ENCODE peak calls at places on chromosomes 6 and 20, in six cellular contexts. One of them, this sample, is unnamed.

GRCh38 chr20:62466071-62466760 is 9.6 kb downstream of the GATA5 start:
- DNase-seq in HepG2: no peak
- DNase-seq in aorta: no peak
- DNase-seq in small intestine: no peak
- DNase-seq in psoas muscle: no peak
- DNase-seq in heart right ventricle: no peak
- DNase-seq in this sample: no peak

GRCh38 chr6:25278557-25278913 is 639 bp upstream of the CARMIL1 start:
- DNase-seq in HepG2: no peak
- DNase-seq in aorta: no peak
- DNase-seq in small intestine: no peak
- DNase-seq in psoas muscle: no peak
- DNase-seq in heart right ventricle: no peak
- DNase-seq in this sample: no peak

GRCh38 chr6:13767121-13767794 is 47.1 kb downstream of the MCUR1 start:
- DNase-seq in HepG2: no peak
- DNase-seq in aorta: peak; percentile 70
- DNase-seq in small intestine: no peak
- DNase-seq in psoas muscle: peak; percentile 34
- DNase-seq in heart right ventricle: peak; percentile 78
- DNase-seq in this sample: peak; percentile 9

GRCh38 chr6:75830959-75831885 is 82.2 kb downstream of the MYO6 start:
- DNase-seq in HepG2: no peak
- DNase-seq in aorta: no peak
- DNase-seq in small intestine: no peak
- DNase-seq in psoas muscle: no peak
- DNase-seq in heart right ventricle: no peak
- DNase-seq in this sample: peak; percentile 4

GRCh38 chr20:49850463-49851233 is 38.0 kb downstream of the SLC9A8 start:
- DNase-seq in HepG2: no peak
- DNase-seq in aorta: no peak
- DNase-seq in small intestine: no peak
- DNase-seq in psoas muscle: no peak
- DNase-seq in heart right ventricle: no peak
- DNase-seq in this sample: no peak

GRCh38 chr6:137744877-137745276 is 122.2 kb upstream of the TNFAIP3 start:
- DNase-seq in HepG2: no peak
- DNase-seq in aorta: no peak
- DNase-seq in small intestine: no peak
- DNase-seq in psoas muscle: no peak
- DNase-seq in heart right ventricle: no peak
- DNase-seq in this sample: no peak

GRCh38 chr6:147283460-147283859 is 79.2 kb downstream of the STXBP5 start:
- DNase-seq in HepG2: no peak
- DNase-seq in aorta: no peak
- DNase-seq in small intestine: peak; percentile 32
- DNase-seq in psoas muscle: no peak
- DNase-seq in heart right ventricle: no peak
- DNase-seq in this sample: no peak

GRCh38 chr20:10897341-10897740 is 223.5 kb upstream of the JAG1 start:
- DNase-seq in HepG2: no peak
- DNase-seq in aorta: no peak
- DNase-seq in small intestine: peak; percentile 2
- DNase-seq in psoas muscle: no peak
- DNase-seq in heart right ventricle: no peak
- DNase-seq in this sample: no peak

GRCh38 chr20:7744411-7744810 is 195.8 kb downstream of the HAO1 start:
- DNase-seq in HepG2: no peak
- DNase-seq in aorta: no peak
- DNase-seq in small intestine: no peak
- DNase-seq in psoas muscle: no peak
- DNase-seq in heart right ventricle: no peak
- DNase-seq in this sample: no peak

GRCh38 chr20:62433655-62434054 is 6.3 kb upstream of the RBBP8NL start:
- DNase-seq in HepG2: no peak
- DNase-seq in aorta: peak; percentile 70
- DNase-seq in small intestine: peak; percentile 38
- DNase-seq in psoas muscle: no peak
- DNase-seq in heart right ventricle: no peak
- DNase-seq in this sample: no peak

GRCh38 chr20:2210646-2211556 is 84.9 kb upstream of the TGM3 start:
- DNase-seq in HepG2: no peak
- DNase-seq in aorta: peak; percentile 72
- DNase-seq in small intestine: no peak
- DNase-seq in psoas muscle: peak; percentile 34
- DNase-seq in heart right ventricle: peak; percentile 41
- DNase-seq in this sample: no peak

GRCh38 chr6:40912158-40912946 is 126.7 kb downstream of the UNC5CL start:
- DNase-seq in HepG2: peak; percentile 75
- DNase-seq in aorta: peak; percentile 51
- DNase-seq in small intestine: peak; percentile 94
- DNase-seq in psoas muscle: peak; percentile 18
- DNase-seq in heart right ventricle: peak; percentile 57
- DNase-seq in this sample: no peak

GRCh38 chr6:189676-190075 is 102.6 kb upstream of the DUSP22 start:
- DNase-seq in HepG2: no peak
- DNase-seq in aorta: no peak
- DNase-seq in small intestine: no peak
- DNase-seq in psoas muscle: no peak
- DNase-seq in heart right ventricle: no peak
- DNase-seq in this sample: no peak

GRCh38 chr6:2351807-2352431 is 106.5 kb upstream of the GMDS start:
- DNase-seq in HepG2: no peak
- DNase-seq in aorta: no peak
- DNase-seq in small intestine: no peak
- DNase-seq in psoas muscle: no peak
- DNase-seq in heart right ventricle: no peak
- DNase-seq in this sample: no peak

GRCh38 chr20:2242678-2243077 is 53.1 kb upstream of the TGM3 start:
- DNase-seq in HepG2: no peak
- DNase-seq in aorta: no peak
- DNase-seq in small intestine: no peak
- DNase-seq in psoas muscle: no peak
- DNase-seq in heart right ventricle: no peak
- DNase-seq in this sample: no peak

GRCh38 chr20:63736893-63737689 is 627 bp downstream of the LIME1 start:
- DNase-seq in HepG2: no peak
- DNase-seq in aorta: peak; percentile 56
- DNase-seq in small intestine: peak; percentile 28
- DNase-seq in psoas muscle: no peak
- DNase-seq in heart right ventricle: no peak
- DNase-seq in this sample: peak; percentile 71

GRCh38 chr6:4582506-4582905 is 193.7 kb upstream of the CDYL start:
- DNase-seq in HepG2: no peak
- DNase-seq in aorta: no peak
- DNase-seq in small intestine: no peak
- DNase-seq in psoas muscle: no peak
- DNase-seq in heart right ventricle: no peak
- DNase-seq in this sample: no peak

DNA sequence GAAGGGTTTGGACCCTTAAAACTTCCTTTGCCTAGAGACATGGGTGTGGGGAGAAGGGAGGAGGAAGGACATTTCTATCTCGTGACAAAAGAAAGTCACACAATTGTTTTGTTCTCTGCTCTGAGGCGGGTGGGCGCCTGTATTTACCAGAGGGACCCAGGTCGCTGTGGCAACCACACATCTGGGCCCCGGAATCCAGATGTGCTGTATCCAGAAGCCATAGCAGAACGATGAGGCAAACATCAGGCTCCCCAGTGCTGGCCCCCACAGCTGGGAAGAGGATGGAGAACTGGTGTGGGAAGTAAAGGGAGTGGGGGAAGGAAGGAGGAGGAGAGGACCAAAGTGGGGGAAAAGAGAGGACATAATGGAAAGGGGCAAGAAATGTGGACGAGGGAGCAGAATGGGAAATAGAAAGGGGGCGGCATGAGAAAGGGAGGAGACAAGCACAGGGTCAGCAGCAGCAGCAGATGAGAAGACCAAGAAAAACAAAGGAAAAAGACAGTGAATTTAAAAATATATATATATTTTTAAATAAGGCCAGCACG is 3.4 kb upstream of the TNXB start:
- DNase-seq in HepG2: no peak
- DNase-seq in aorta: no peak
- DNase-seq in small intestine: no peak
- DNase-seq in psoas muscle: peak; percentile 72
- DNase-seq in heart right ventricle: peak; percentile 58
- DNase-seq in this sample: no peak
- H3K36me3 ChIP-seq in HepG2: peaks cover 21% of the 10 kb centered on the region
- H3K36me3 ChIP-seq in aorta: peaks cover 6% of the 10 kb centered on the region
- H3K36me3 ChIP-seq in small intestine: peaks cover 8% of the 10 kb centered on the region
- H3K36me3 ChIP-seq in psoas muscle: peaks cover 31% of the 10 kb centered on the region
- H3K36me3 ChIP-seq in heart right ventricle: no peaks in the 10 kb centered on the region
- H3K36me3 ChIP-seq in this sample: peaks cover 25% of the 10 kb centered on the region

GRCh38 chr20:46304852-46305251 is 3.4 kb downstream of the CDH22 start:
- DNase-seq in HepG2: no peak
- DNase-seq in aorta: no peak
- DNase-seq in small intestine: no peak
- DNase-seq in psoas muscle: no peak
- DNase-seq in heart right ventricle: no peak
- DNase-seq in this sample: no peak

GRCh38 chr20:46304361-46304760 is 3.9 kb downstream of the CDH22 start:
- DNase-seq in HepG2: no peak
- DNase-seq in aorta: no peak
- DNase-seq in small intestine: no peak
- DNase-seq in psoas muscle: no peak
- DNase-seq in heart right ventricle: no peak
- DNase-seq in this sample: no peak

GRCh38 chr20:46306743-46307138 is 1.6 kb downstream of the CDH22 start:
- DNase-seq in HepG2: no peak
- DNase-seq in aorta: no peak
- DNase-seq in small intestine: no peak
- DNase-seq in psoas muscle: no peak
- DNase-seq in heart right ventricle: no peak
- DNase-seq in this sample: no peak

GRCh38 chr20:46305973-46306360 is 2.3 kb downstream of the CDH22 start:
- DNase-seq in HepG2: no peak
- DNase-seq in aorta: no peak
- DNase-seq in small intestine: no peak
- DNase-seq in psoas muscle: no peak
- DNase-seq in heart right ventricle: no peak
- DNase-seq in this sample: no peak

GRCh38 chr20:46305331-46305972 is 2.8 kb downstream of the CDH22 start:
- DNase-seq in HepG2: no peak
- DNase-seq in aorta: no peak
- DNase-seq in small intestine: peak; percentile 17
- DNase-seq in psoas muscle: no peak
- DNase-seq in heart right ventricle: no peak
- DNase-seq in this sample: no peak
- H3K27ac ChIP-seq in HepG2: no peak overlapping the region
- H3K27ac ChIP-seq in aorta: no peak overlapping the region
- H3K27ac ChIP-seq in small intestine: no peak overlapping the region
- H3K27ac ChIP-seq in psoas muscle: no peak overlapping the region
- H3K27ac ChIP-seq in heart right ventricle: no peak overlapping the region
- H3K27ac ChIP-seq in this sample: no peak overlapping the region

GRCh38 chr6:31737315-31738047 is 1.2 kb upstream of the CLIC1 start:
- DNase-seq in HepG2: peak; percentile 99
- DNase-seq in aorta: no peak
- DNase-seq in small intestine: peak; percentile 60
- DNase-seq in psoas muscle: no peak
- DNase-seq in heart right ventricle: peak; percentile 23
- DNase-seq in this sample: no peak

GRCh38 chr6:31739639-31740396 is at the start of gene MSH5:
- DNase-seq in HepG2: peak; percentile 100
- DNase-seq in aorta: peak; percentile 99
- DNase-seq in small intestine: peak; percentile 100
- DNase-seq in psoas muscle: peak; percentile 97
- DNase-seq in heart right ventricle: peak; percentile 99
- DNase-seq in this sample: peak; percentile 98

GRCh38 chr6:31736768-31737314 is 511 bp upstream of the CLIC1 start:
- DNase-seq in HepG2: peak; percentile 33
- DNase-seq in aorta: no peak
- DNase-seq in small intestine: no peak
- DNase-seq in psoas muscle: no peak
- DNase-seq in heart right ventricle: no peak
- DNase-seq in this sample: no peak

GRCh38 chr6:31736026-31736767 is at the start of gene CLIC1:
- DNase-seq in HepG2: peak; percentile 88
- DNase-seq in aorta: peak; percentile 93
- DNase-seq in small intestine: peak; percentile 94
- DNase-seq in psoas muscle: peak; percentile 87
- DNase-seq in heart right ventricle: peak; percentile 89
- DNase-seq in this sample: peak; percentile 46

DNA sequence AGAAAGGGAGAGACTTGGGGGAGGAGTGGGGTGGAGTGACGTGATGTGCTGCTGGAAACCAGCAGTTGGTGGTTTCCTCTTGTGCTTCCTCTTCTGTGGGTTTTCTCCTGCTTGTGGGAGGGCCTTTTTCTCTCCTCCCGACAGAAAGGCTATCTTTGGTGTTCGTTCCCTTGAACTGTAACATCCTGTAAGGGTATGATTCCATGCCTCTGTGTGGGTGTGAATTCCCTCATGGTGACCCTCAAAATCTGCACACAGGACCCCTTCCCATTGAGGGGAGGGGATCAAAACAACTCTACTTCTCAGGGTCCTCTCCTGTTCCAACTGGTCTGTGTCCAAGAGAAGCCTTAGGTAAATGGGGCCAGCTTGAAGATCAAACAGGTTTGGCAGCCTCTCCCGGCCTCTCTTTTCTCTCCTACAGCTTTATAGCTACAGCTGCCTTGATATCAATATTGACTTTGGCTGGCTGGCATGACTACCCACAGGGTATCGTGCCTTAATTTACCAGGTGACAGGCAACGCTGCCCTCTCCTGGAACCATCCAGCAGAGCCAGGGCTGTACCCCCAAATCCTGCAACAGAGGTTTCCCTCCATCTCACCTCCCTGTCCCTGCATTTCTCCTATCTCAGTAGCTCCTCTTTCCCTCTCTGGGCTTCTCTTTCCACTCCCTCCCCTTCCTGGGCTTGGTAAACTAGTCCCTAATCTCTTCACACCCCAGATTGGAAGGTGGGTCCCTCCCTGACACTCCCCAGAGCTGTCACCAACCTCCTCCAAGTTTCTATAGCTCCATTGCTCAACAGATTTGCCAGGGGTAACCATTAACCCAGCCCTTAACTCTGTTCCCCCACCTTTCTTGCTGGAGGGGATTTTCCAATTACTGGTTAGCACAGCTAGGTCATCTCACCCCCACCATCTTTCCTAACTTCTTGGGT is 1.5 kb upstream of the MSH5 start:
- DNase-seq in HepG2: peak; percentile 97
- DNase-seq in aorta: peak; percentile 79
- DNase-seq in small intestine: peak; percentile 95
- DNase-seq in psoas muscle: no peak
- DNase-seq in heart right ventricle: peak; percentile 63
- DNase-seq in this sample: peak; percentile 65
- H3K4me3 ChIP-seq in HepG2: peak overlapping the region; percentile 92
- H3K4me3 ChIP-seq in aorta: no peak overlapping the region
- H3K4me3 ChIP-seq in small intestine: no peak overlapping the region
- H3K4me3 ChIP-seq in psoas muscle: no peak overlapping the region
- H3K4me3 ChIP-seq in heart right ventricle: no peak overlapping the region
- H3K4me3 ChIP-seq in this sample: peak overlapping the region; percentile 80

DNA sequence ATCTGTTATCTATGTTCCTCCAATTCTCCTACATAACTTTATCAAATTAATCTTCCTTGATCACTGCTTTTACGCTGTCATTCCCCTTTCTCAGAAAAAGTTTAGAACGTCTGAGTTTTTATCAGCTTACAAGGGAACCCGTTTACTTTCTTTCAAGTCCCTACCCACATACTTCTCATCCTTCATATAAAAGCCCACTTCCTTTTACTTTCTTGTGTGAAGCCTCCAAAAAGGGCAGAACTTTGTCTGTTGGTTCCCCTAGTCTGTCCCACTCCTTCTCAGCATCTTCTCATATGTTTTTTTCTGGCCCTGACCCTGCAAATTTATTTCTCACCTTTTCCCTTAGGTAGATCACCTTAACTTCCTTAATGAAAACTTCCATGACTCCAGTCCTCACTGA is 106.1 kb downstream of the TFAP2B start:
- DNase-seq in HepG2: no peak
- DNase-seq in aorta: no peak
- DNase-seq in small intestine: no peak
- DNase-seq in psoas muscle: no peak
- DNase-seq in heart right ventricle: no peak
- DNase-seq in this sample: no peak
- H3K36me3 ChIP-seq in HepG2: no peaks in the 10 kb centered on the region
- H3K36me3 ChIP-seq in aorta: no peaks in the 10 kb centered on the region
- H3K36me3 ChIP-seq in small intestine: no peaks in the 10 kb centered on the region
- H3K36me3 ChIP-seq in psoas muscle: no peaks in the 10 kb centered on the region
- H3K36me3 ChIP-seq in heart right ventricle: no peaks in the 10 kb centered on the region
- H3K36me3 ChIP-seq in this sample: no peaks in the 10 kb centered on the region

This sample was measured in CD4-positive, CD25-positive, alpha-beta regulatory T cell.